ENCODE peak calls at places on chromosomes 16 and 17, in nine cellular contexts. O, B, D, W, R, U, K, S and J are unnamed samples.

GRCh38 chr16:50836121-50836541 is 94.2 kb downstream of the CYLD start:
- DNase-seq in B (no peak), D (no peak), W (no peak), U (no peak), R (no peak), S (no peak), O (no peak), K (no peak), J (no peak)

GRCh38 chr16:89190150-89190958 is 10.0 kb downstream of the SLC22A31 start:
- DNase-seq in D (no peak), U (no peak), O (no peak), B (no peak), S (no peak), W (no peak), R (no peak), K (no peak), J (no peak)

GRCh38 chr17:82228842-82229685 is at the start of gene SLC16A3:
- DNase-seq in R (peak; percentile 76), B (peak; percentile 89), K (peak; percentile 66), U (no peak), W (peak; percentile 78), D (no peak), S (no peak), O (peak; percentile 83), J (no peak)

GRCh38 chr17:42456223-42457106 is 2.2 kb upstream of the ATP6V0A1 start:
- DNase-seq in O (no peak), D (no peak), R (no peak), W (no peak), S (no peak), U (no peak), B (no peak), K (peak; percentile 16), J (peak; percentile 57)

GRCh38 chr16:80081851-80082250 is 458.9 kb upstream of the DYNLRB2 start:
- DNase-seq in U (no peak), B (no peak), S (no peak), W (no peak), R (no peak), K (no peak), O (no peak), D (no peak), J (no peak)

GRCh38 chr17:64506201-64506575 is at the start of gene DDX5:
- DNase-seq in D (peak; percentile 93), K (peak; percentile 99), R (peak; percentile 98), O (peak; percentile 99), S (peak; percentile 97), B (peak; percentile 100), U (peak; percentile 93), W (peak; percentile 99), J (no peak)

GRCh38 chr16:46607529-46607928 is 13.7 kb downstream of the SHCBP1 start:
- DNase-seq in W (no peak), D (no peak), U (no peak), R (no peak), K (peak; percentile 57), S (no peak), O (no peak), B (no peak), J (no peak)

GRCh38 chr16:83992624-83993023 is 24.6 kb downstream of the NECAB2 start:
- DNase-seq in O (no peak), U (no peak), W (no peak), D (no peak), B (no peak), R (no peak), S (no peak), K (no peak), J (no peak)

GRCh38 chr16:86827521-86827920 is 249.2 kb downstream of the FOXL1 start:
- DNase-seq in U (no peak), O (peak; percentile 35), K (no peak), W (no peak), D (no peak), S (no peak), R (no peak), B (no peak), J (no peak)

GRCh38 chr16:50940275-50940854 is 198.5 kb downstream of the CYLD start:
- DNase-seq in K (no peak), S (no peak), W (no peak), B (no peak), R (no peak), D (no peak), U (no peak), O (no peak), J (no peak)

GRCh38 chr17:3738562-3739295 is 15.0 kb downstream of the HASPIN start:
- DNase-seq in O (no peak), U (no peak), S (no peak), W (peak; percentile 68), R (peak; percentile 73), B (no peak), D (no peak), K (no peak), J (no peak)

GRCh38 chr17:41917192-41917591 is 1.6 kb downstream of the ACLY start:
- DNase-seq in D (peak; percentile 30), K (peak; percentile 60), B (no peak), O (no peak), W (no peak), U (no peak), R (no peak), S (no peak), J (no peak)

GRCh38 chr16:81707411-81708321 is 71.4 kb upstream of the PLCG2 start:
- DNase-seq in O (peak; percentile 90), W (peak; percentile 84), R (peak; percentile 70), D (no peak), B (no peak), S (peak; percentile 70), U (no peak), K (peak; percentile 63), J (no peak)

GRCh38 chr16:19601083-19601976 is 45.8 kb downstream of the VPS35L start:
- DNase-seq in D (no peak), O (no peak), S (peak; percentile 37), U (no peak), W (peak; percentile 13), R (no peak), B (no peak), K (peak; percentile 42), J (no peak)

GRCh38 chr17:48100591-48101011 is 677 bp downstream of the CBX1 start:
- DNase-seq in W (peak; percentile 54), S (no peak), R (peak; percentile 46), U (peak; percentile 71), K (peak; percentile 79), B (no peak), O (peak; percentile 81), D (no peak), J (no peak)

GRCh38 chr17:21119247-21119944 is 7.4 kb upstream of the DHRS7B start:
- DNase-seq in K (peak; percentile 82), O (peak; percentile 86), S (peak; percentile 59), U (no peak), R (peak; percentile 80), W (peak; percentile 74), D (peak; percentile 40), B (no peak), J (no peak)

GRCh38 chr16:75203106-75203505 is 3.9 kb downstream of the CTRB2 start:
- DNase-seq in K (no peak), B (no peak), U (no peak), S (no peak), D (no peak), W (no peak), O (peak; percentile 59), R (no peak), J (no peak)

DNA sequence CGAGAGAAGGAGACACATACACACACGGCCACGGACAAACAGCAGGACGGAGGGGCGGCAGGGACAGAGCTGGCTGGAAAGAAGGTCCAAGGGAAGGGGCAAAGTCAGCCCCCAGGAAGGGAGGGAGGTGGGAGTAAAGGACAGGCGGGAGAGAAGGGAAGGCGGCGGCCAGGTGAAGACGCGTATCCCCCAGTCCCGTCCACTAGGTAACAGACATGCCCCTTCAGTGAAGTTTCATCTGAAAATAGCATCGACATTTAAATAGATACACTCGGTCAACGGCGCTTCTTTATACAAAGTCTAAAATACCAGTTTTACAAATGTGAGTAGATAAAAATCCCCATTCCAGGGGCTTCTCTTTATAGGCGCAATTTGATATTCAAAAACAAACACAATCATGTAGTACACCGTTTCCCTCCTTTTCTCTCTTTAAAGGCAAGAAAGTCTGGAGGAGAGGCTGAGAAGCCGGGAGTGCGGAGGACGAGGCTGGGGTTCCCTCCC is 4.5 kb downstream of the CBX8 start:
- DNase-seq in K (no peak), B (no peak), D (no peak), S (no peak), W (no peak), O (no peak), R (no peak), U (no peak), J (no peak)
- TF ChIP-seq EP300 in K (no peak), B (no peak), D (no peak), S (no peak), W (no peak), O (no peak), R (no peak), U (no peak), J (no peak)

DNA sequence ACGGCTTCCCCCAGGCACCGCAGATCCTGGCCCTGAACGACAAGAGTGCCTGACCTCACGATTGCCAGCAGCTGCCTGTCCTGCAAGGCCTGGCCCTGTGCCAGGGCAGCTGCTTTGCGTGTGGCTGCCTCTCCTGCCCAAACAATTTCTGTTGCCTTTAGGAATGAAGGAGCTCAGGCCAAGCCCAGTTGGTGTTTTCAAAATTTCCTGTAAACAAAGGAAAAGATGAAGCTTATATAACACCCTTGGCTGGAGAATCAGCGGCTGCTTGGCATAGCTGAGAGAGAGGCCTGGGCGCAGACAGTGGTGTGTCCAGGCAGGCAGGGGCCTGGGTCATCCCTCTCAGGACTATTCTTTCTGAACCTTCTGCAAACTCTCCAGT is 11.7 kb upstream of the SLC47A2 start:
- DNase-seq in R (peak; percentile 88), U (no peak), K (peak; percentile 69), O (peak; percentile 95), D (peak; percentile 89), B (peak; percentile 96), W (peak; percentile 80), S (peak; percentile 88), J (no peak)
- TF ChIP-seq EP300 in R (no peak), U (no peak), K (no peak), O (no peak), D (peak; percentile 13), B (no peak), W (no peak), S (peak; percentile 31), J (no peak)

DNA sequence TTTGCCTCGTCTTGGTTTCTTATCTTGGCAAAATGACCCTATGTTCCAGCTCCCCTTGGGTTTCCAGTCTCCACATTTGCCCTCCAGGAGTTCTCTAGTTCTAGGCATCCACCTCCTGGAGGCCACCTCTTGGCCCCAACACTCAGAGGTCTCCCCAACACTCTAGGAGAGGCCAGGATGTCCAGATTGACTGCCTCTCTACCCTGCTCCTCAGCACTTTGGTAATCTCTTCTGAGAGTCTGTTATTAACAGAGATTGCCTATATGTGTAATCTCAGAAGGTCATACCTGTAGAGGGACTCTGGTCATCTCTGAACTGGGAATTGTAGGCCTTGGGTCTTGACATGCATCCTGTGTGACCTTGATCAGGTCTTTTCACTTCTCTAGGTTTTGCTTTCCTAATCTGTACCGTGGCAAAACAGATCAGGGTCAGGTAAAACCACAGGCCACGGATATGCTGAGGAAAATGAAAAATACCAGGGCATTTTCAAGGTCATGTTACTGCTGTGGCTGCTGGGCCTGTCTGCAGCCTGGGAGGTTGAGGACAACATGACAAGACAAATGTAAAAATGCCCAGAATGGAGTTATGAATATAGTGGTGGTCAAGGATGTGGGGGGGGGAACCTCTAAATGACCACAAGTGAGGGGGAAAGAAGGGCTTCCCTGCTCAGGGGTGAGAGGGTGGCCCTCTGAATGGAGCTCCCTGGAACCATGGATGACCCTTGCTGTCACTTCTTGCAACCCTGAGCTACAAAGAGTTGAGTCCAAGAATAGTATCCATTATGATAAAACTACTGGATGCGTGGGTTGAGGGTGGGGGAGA is 5.0 kb upstream of the CCL4L2 start:
- DNase-seq in B (peak; percentile 62), D (no peak), W (no peak), S (no peak), U (no peak), K (no peak), O (no peak), R (no peak), J (no peak)
- TF ChIP-seq EP300 in B (no peak), D (no peak), W (no peak), S (no peak), U (no peak), K (no peak), O (no peak), R (no peak), J (no peak)

GRCh38 chr17:19630651-19631050 is 17.9 kb upstream of the ALDH3A2 start:
- DNase-seq in B (no peak), O (no peak), R (no peak), D (no peak), U (no peak), S (no peak), W (no peak), K (no peak), J (no peak)
- TF ChIP-seq EP300 in B (no peak), O (no peak), R (no peak), D (no peak), U (no peak), S (no peak), W (no peak), K (no peak), J (no peak)